ENCODE peak calls at places on chromosomes 13 and 19, in nine cellular contexts. One of them, this sample, is unnamed.

GRCh38 chr13:112740502-112741131 is 50.8 kb downstream of the ATP11A start:
- DNase-seq in stimulated activated CD8-positive, alpha-beta memory T cell treated with anti-CD3 and anti-CD28 coated beads, Interleukin-2, amount 100 ng/mL, for 48 hours: no peak
- DNase-seq in glomerular endothelial cell: no peak
- DNase-seq in AG10803: peak
- DNase-seq in CD8-positive, alpha-beta memory T cell: no peak
- DNase-seq in T-helper 1 cell: no peak
- DNase-seq in activated CD4-positive, alpha-beta T cell treated with anti-CD3 and anti-CD28 coated beads, Interleukin-2, amount 50 U/mL, for 1 hour: no peak
- DNase-seq in GM03348: peak
- DNase-seq in nephron progenitor cell: no peak
- DNase-seq in this sample: no peak

GRCh38 chr13:42574435-42575311 is 721 bp downstream of the TNFSF11 start:
- DNase-seq in stimulated activated CD8-positive, alpha-beta memory T cell treated with anti-CD3 and anti-CD28 coated beads, Interleukin-2, amount 100 ng/mL, for 48 hours: peak
- DNase-seq in glomerular endothelial cell: no peak
- DNase-seq in AG10803: no peak
- DNase-seq in CD8-positive, alpha-beta memory T cell: no peak
- DNase-seq in T-helper 1 cell: peak
- DNase-seq in activated CD4-positive, alpha-beta T cell treated with anti-CD3 and anti-CD28 coated beads, Interleukin-2, amount 50 U/mL, for 1 hour: peak
- DNase-seq in GM03348: peak
- DNase-seq in nephron progenitor cell: peak
- DNase-seq in this sample: no peak

GRCh38 chr19:18233224-18233825 is 7.1 kb upstream of the PDE4C start:
- DNase-seq in stimulated activated CD8-positive, alpha-beta memory T cell treated with anti-CD3 and anti-CD28 coated beads, Interleukin-2, amount 100 ng/mL, for 48 hours: peak
- DNase-seq in glomerular endothelial cell: no peak
- DNase-seq in AG10803: no peak
- DNase-seq in CD8-positive, alpha-beta memory T cell: peak
- DNase-seq in T-helper 1 cell: peak
- DNase-seq in activated CD4-positive, alpha-beta T cell treated with anti-CD3 and anti-CD28 coated beads, Interleukin-2, amount 50 U/mL, for 1 hour: peak
- DNase-seq in GM03348: peak
- DNase-seq in nephron progenitor cell: peak
- DNase-seq in this sample: no peak

GRCh38 chr13:41059466-41059865 is 1.8 kb upstream of the WBP4 start:
- DNase-seq in stimulated activated CD8-positive, alpha-beta memory T cell treated with anti-CD3 and anti-CD28 coated beads, Interleukin-2, amount 100 ng/mL, for 48 hours: no peak
- DNase-seq in glomerular endothelial cell: no peak
- DNase-seq in AG10803: peak
- DNase-seq in CD8-positive, alpha-beta memory T cell: no peak
- DNase-seq in T-helper 1 cell: no peak
- DNase-seq in activated CD4-positive, alpha-beta T cell treated with anti-CD3 and anti-CD28 coated beads, Interleukin-2, amount 50 U/mL, for 1 hour: no peak
- DNase-seq in GM03348: peak
- DNase-seq in nephron progenitor cell: no peak
- DNase-seq in this sample: no peak

GRCh38 chr19:40466219-40467006 is at the start of gene SPTBN4:
- DNase-seq in stimulated activated CD8-positive, alpha-beta memory T cell treated with anti-CD3 and anti-CD28 coated beads, Interleukin-2, amount 100 ng/mL, for 48 hours: peak
- DNase-seq in glomerular endothelial cell: no peak
- DNase-seq in AG10803: no peak
- DNase-seq in CD8-positive, alpha-beta memory T cell: peak
- DNase-seq in T-helper 1 cell: no peak
- DNase-seq in activated CD4-positive, alpha-beta T cell treated with anti-CD3 and anti-CD28 coated beads, Interleukin-2, amount 50 U/mL, for 1 hour: peak
- DNase-seq in GM03348: no peak
- DNase-seq in nephron progenitor cell: peak
- DNase-seq in this sample: peak

GRCh38 chr13:37540228-37540627 is 58.3 kb downstream of the POSTN start:
- DNase-seq in stimulated activated CD8-positive, alpha-beta memory T cell treated with anti-CD3 and anti-CD28 coated beads, Interleukin-2, amount 100 ng/mL, for 48 hours: no peak
- DNase-seq in glomerular endothelial cell: no peak
- DNase-seq in AG10803: peak
- DNase-seq in CD8-positive, alpha-beta memory T cell: no peak
- DNase-seq in T-helper 1 cell: no peak
- DNase-seq in activated CD4-positive, alpha-beta T cell treated with anti-CD3 and anti-CD28 coated beads, Interleukin-2, amount 50 U/mL, for 1 hour: no peak
- DNase-seq in GM03348: peak
- DNase-seq in nephron progenitor cell: no peak
- DNase-seq in this sample: no peak

GRCh38 chr19:2235396-2236284 is 489 bp downstream of the PLEKHJ1 start:
- DNase-seq in stimulated activated CD8-positive, alpha-beta memory T cell treated with anti-CD3 and anti-CD28 coated beads, Interleukin-2, amount 100 ng/mL, for 48 hours: no peak
- DNase-seq in glomerular endothelial cell: no peak
- DNase-seq in AG10803: no peak
- DNase-seq in CD8-positive, alpha-beta memory T cell: no peak
- DNase-seq in T-helper 1 cell: no peak
- DNase-seq in activated CD4-positive, alpha-beta T cell treated with anti-CD3 and anti-CD28 coated beads, Interleukin-2, amount 50 U/mL, for 1 hour: no peak
- DNase-seq in GM03348: peak
- DNase-seq in nephron progenitor cell: no peak
- DNase-seq in this sample: no peak

GRCh38 chr19:33865306-33865705 is 68.6 kb downstream of the KCTD15 start:
- DNase-seq in stimulated activated CD8-positive, alpha-beta memory T cell treated with anti-CD3 and anti-CD28 coated beads, Interleukin-2, amount 100 ng/mL, for 48 hours: no peak
- DNase-seq in glomerular endothelial cell: no peak
- DNase-seq in AG10803: no peak
- DNase-seq in CD8-positive, alpha-beta memory T cell: no peak
- DNase-seq in T-helper 1 cell: no peak
- DNase-seq in activated CD4-positive, alpha-beta T cell treated with anti-CD3 and anti-CD28 coated beads, Interleukin-2, amount 50 U/mL, for 1 hour: no peak
- DNase-seq in GM03348: no peak
- DNase-seq in nephron progenitor cell: no peak
- DNase-seq in this sample: no peak

GRCh38 chr19:39873385-39873784 is 27.2 kb upstream of the FBL start:
- DNase-seq in stimulated activated CD8-positive, alpha-beta memory T cell treated with anti-CD3 and anti-CD28 coated beads, Interleukin-2, amount 100 ng/mL, for 48 hours: no peak
- DNase-seq in glomerular endothelial cell: no peak
- DNase-seq in AG10803: no peak
- DNase-seq in CD8-positive, alpha-beta memory T cell: no peak
- DNase-seq in T-helper 1 cell: no peak
- DNase-seq in activated CD4-positive, alpha-beta T cell treated with anti-CD3 and anti-CD28 coated beads, Interleukin-2, amount 50 U/mL, for 1 hour: no peak
- DNase-seq in GM03348: no peak
- DNase-seq in nephron progenitor cell: no peak
- DNase-seq in this sample: no peak

GRCh38 chr19:56720281-56720680 is 48.7 kb upstream of the ZNF835 start:
- DNase-seq in stimulated activated CD8-positive, alpha-beta memory T cell treated with anti-CD3 and anti-CD28 coated beads, Interleukin-2, amount 100 ng/mL, for 48 hours: no peak
- DNase-seq in glomerular endothelial cell: no peak
- DNase-seq in AG10803: no peak
- DNase-seq in CD8-positive, alpha-beta memory T cell: no peak
- DNase-seq in T-helper 1 cell: no peak
- DNase-seq in activated CD4-positive, alpha-beta T cell treated with anti-CD3 and anti-CD28 coated beads, Interleukin-2, amount 50 U/mL, for 1 hour: no peak
- DNase-seq in GM03348: no peak
- DNase-seq in nephron progenitor cell: no peak
- DNase-seq in this sample: no peak

GRCh38 chr19:13817018-13817614 is 21.9 kb downstream of the ZSWIM4 start:
- DNase-seq in stimulated activated CD8-positive, alpha-beta memory T cell treated with anti-CD3 and anti-CD28 coated beads, Interleukin-2, amount 100 ng/mL, for 48 hours: no peak
- DNase-seq in glomerular endothelial cell: no peak
- DNase-seq in AG10803: no peak
- DNase-seq in CD8-positive, alpha-beta memory T cell: no peak
- DNase-seq in T-helper 1 cell: no peak
- DNase-seq in activated CD4-positive, alpha-beta T cell treated with anti-CD3 and anti-CD28 coated beads, Interleukin-2, amount 50 U/mL, for 1 hour: no peak
- DNase-seq in GM03348: no peak
- DNase-seq in nephron progenitor cell: peak
- DNase-seq in this sample: no peak

GRCh38 chr19:55579766-55580621 is 654 bp downstream of the ZNF579 start:
- DNase-seq in stimulated activated CD8-positive, alpha-beta memory T cell treated with anti-CD3 and anti-CD28 coated beads, Interleukin-2, amount 100 ng/mL, for 48 hours: no peak
- DNase-seq in glomerular endothelial cell: no peak
- DNase-seq in AG10803: peak
- DNase-seq in CD8-positive, alpha-beta memory T cell: peak
- DNase-seq in T-helper 1 cell: no peak
- DNase-seq in activated CD4-positive, alpha-beta T cell treated with anti-CD3 and anti-CD28 coated beads, Interleukin-2, amount 50 U/mL, for 1 hour: no peak
- DNase-seq in GM03348: peak
- DNase-seq in nephron progenitor cell: peak
- DNase-seq in this sample: no peak

GRCh38 chr19:10086904-10087256 is 763 bp downstream of the SHFL start:
- DNase-seq in stimulated activated CD8-positive, alpha-beta memory T cell treated with anti-CD3 and anti-CD28 coated beads, Interleukin-2, amount 100 ng/mL, for 48 hours: peak
- DNase-seq in glomerular endothelial cell: no peak
- DNase-seq in AG10803: no peak
- DNase-seq in CD8-positive, alpha-beta memory T cell: peak
- DNase-seq in T-helper 1 cell: no peak
- DNase-seq in activated CD4-positive, alpha-beta T cell treated with anti-CD3 and anti-CD28 coated beads, Interleukin-2, amount 50 U/mL, for 1 hour: peak
- DNase-seq in GM03348: peak
- DNase-seq in nephron progenitor cell: peak
- DNase-seq in this sample: no peak